ENCODE peak calls at places on chromosome 13, in nine cellular contexts. I is astrocyte of the spinal cord; G is Calu3; F is heart right ventricle; J is activated T-helper 1 cell treated with anti-CD3 and anti-CD28 coated beads, Interleukin-12 subunit alpha, Interleukin-12 subunit beta, Interleukin-2, Interleukin-4 antibody, amounts not matched to agents 30 ng/mL and 10 ng/mL and 1 ng/mL, durations not matched to agents 14 hours and 24 hours and 36 hours; W is endothelial cell of umbilical vein; D is hepatocyte; U is HEK293T; L is tibial artery. R is an unnamed sample.

GRCh38 chr13:30129411-30129810 is 177.9 kb downstream of the KATNAL1 start:
- DNase-seq in I (no peak), G (no peak), F (no peak), J (no peak), W (no peak), D (no peak), U (no peak), L (peak; percentile 10), R (no peak)

GRCh38 chr13:39970177-39970846 is 314.9 kb downstream of the COG6 start:
- DNase-seq in I (no peak), G (no peak), F (no peak), J (no peak), W (no peak), D (no peak), U (no peak), L (no peak), R (no peak)

GRCh38 chr13:106103779-106104178 is 431.7 kb downstream of the EFNB2 start:
- DNase-seq in I (peak; percentile 83), G (peak; percentile 20), F (no peak), J (no peak), W (no peak), D (peak; percentile 61), U (no peak), L (no peak), R (no peak)

GRCh38 chr13:47126432-47126831 is 229.6 kb upstream of the HTR2A start:
- DNase-seq in I (no peak), G (no peak), F (no peak), J (no peak), W (no peak), D (no peak), U (no peak), L (no peak), R (no peak)

GRCh38 chr13:105346141-105346766 is 1189.2 kb downstream of the EFNB2 start:
- DNase-seq in I (peak; percentile 85), G (no peak), F (no peak), J (no peak), W (peak; percentile 20), D (peak; percentile 46), U (no peak), L (no peak), R (no peak)

GRCh38 chr13:110590577-110590976 is 24.8 kb upstream of the NAXD start:
- DNase-seq in I (no peak), G (peak; percentile 13), F (no peak), J (no peak), W (no peak), D (no peak), U (no peak), L (no peak), R (no peak)

GRCh38 chr13:60837806-60838205 is 440.8 kb downstream of the TDRD3 start:
- DNase-seq in I (peak; percentile 2), G (no peak), F (no peak), J (no peak), W (no peak), D (no peak), U (no peak), L (no peak), R (no peak)

GRCh38 chr13:113142876-113143275 is 15.6 kb upstream of the PROZ start:
- DNase-seq in I (no peak), G (no peak), F (no peak), J (no peak), W (no peak), D (no peak), U (no peak), L (no peak), R (no peak)

GRCh38 chr13:108993346-108993745 is 363.9 kb downstream of the MYO16 start:
- DNase-seq in I (no peak), G (no peak), F (no peak), J (no peak), W (no peak), D (no peak), U (no peak), L (no peak), R (no peak)

GRCh38 chr13:28136916-28137315 is 1.4 kb upstream of the PAN3 start:
- DNase-seq in I (no peak), G (no peak), F (no peak), J (no peak), W (no peak), D (peak; percentile 6), U (no peak), L (no peak), R (no peak)

GRCh38 chr13:95301135-95301946 is at the start of gene ABCC4:
- DNase-seq in I (peak; percentile 68), G (peak; percentile 58), F (peak; percentile 69), J (peak; percentile 51), W (peak; percentile 72), D (peak; percentile 90), U (peak; percentile 73), L (peak; percentile 73), R (peak; percentile 43)

GRCh38 chr13:39897636-39898035 is 242.2 kb downstream of the COG6 start:
- DNase-seq in I (peak; percentile 73), G (no peak), F (no peak), J (no peak), W (no peak), D (no peak), U (no peak), L (no peak), R (no peak)

GRCh38 chr13:104641309-104641708 is 1575.1 kb upstream of the SLC10A2 start:
- DNase-seq in I (peak; percentile 32), G (no peak), F (no peak), J (no peak), W (peak; percentile 4), D (no peak), U (no peak), L (no peak), R (no peak)

R was measured in substantia nigra.